ENCODE peak calls at places on chromosomes 1 and 21, in eight cellular contexts. T, B, N, O, K, I, M and G are unnamed samples.

GRCh38 chr1:92728687-92729086 is 56.2 kb downstream of the EVI5 start:
- DNase-seq in T (peak), B (peak), N (no peak), O (no peak), K (no peak), I (no peak), M (no peak), G (no peak)

GRCh38 chr1:145782166-145783099 is 41.5 kb downstream of the RNF115 start:
- DNase-seq in T (peak), B (peak), N (no peak), O (peak), K (no peak), I (no peak), M (no peak), G (peak)

GRCh38 chr1:40776236-40777072 is 7.1 kb upstream of the KCNQ4 start:
- DNase-seq in T (no peak), B (no peak), N (no peak), O (no peak), K (no peak), I (no peak), M (no peak), G (no peak)

GRCh38 chr1:91889717-91890459 is 3.9 kb upstream of the TGFBR3 start:
- DNase-seq in T (peak), B (peak), N (no peak), O (no peak), K (no peak), I (no peak), M (peak), G (no peak)

GRCh38 chr1:206136241-206136640 is 19.1 kb upstream of the AVPR1B start:
- DNase-seq in T (no peak), B (no peak), N (no peak), O (no peak), K (no peak), I (no peak), M (no peak), G (no peak)

GRCh38 chr1:91777196-91777595 is 108.8 kb downstream of the TGFBR3 start:
- DNase-seq in T (no peak), B (no peak), N (no peak), O (no peak), K (no peak), I (no peak), M (no peak), G (no peak)

GRCh38 chr1:224302947-224303346 is 27.0 kb downstream of the NVL start:
- DNase-seq in T (no peak), B (no peak), N (no peak), O (no peak), K (no peak), I (no peak), M (no peak), G (no peak)

GRCh38 chr1:231021540-231022031 is 18.5 kb downstream of the FAM89A start:
- DNase-seq in T (peak), B (no peak), N (no peak), O (no peak), K (no peak), I (no peak), M (no peak), G (no peak)

GRCh38 chr1:182965096-182965495 is 12.1 kb upstream of the SHCBP1L start:
- DNase-seq in T (no peak), B (no peak), N (no peak), O (no peak), K (no peak), I (no peak), M (no peak), G (no peak)

GRCh38 chr1:201877877-201878339 is 10.8 kb upstream of the SHISA4 start:
- DNase-seq in T (peak), B (peak), N (no peak), O (no peak), K (no peak), I (peak), M (no peak), G (no peak)

GRCh38 chr1:61092643-61093042 is 10.3 kb downstream of the NFIA start:
- DNase-seq in T (no peak), B (no peak), N (no peak), O (no peak), K (no peak), I (no peak), M (no peak), G (no peak)

GRCh38 chr1:212402876-212403275 is 11.8 kb downstream of the PACC1 start:
- DNase-seq in T (peak), B (no peak), N (no peak), O (no peak), K (no peak), I (no peak), M (no peak), G (no peak)

GRCh38 chr1:199132006-199132405 is 493.2 kb downstream of the PTPRC start:
- DNase-seq in T (no peak), B (no peak), N (no peak), O (no peak), K (no peak), I (no peak), M (no peak), G (no peak)

DNA sequence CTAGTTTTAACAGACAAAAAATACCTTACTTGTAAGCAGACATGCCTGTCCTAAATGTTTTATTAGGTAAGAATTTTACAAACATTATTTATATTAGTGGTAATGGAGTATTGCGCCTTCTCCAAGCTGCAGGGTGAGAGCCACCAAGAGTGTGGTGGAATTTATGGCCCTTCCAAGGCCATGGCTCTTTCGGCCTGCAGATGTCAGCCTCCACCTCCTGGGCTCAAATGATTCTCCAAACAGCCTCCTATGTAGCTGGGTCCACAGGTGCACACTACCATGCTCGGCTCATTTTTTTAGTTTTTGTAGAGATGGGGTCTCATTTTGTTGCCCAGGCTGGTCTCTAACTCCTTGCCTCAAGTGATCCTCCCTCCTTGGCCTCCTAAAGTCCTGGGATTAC is 56.3 kb downstream of the ITGB3BP start:
- DNase-seq in T (no peak), B (no peak), N (no peak), O (no peak), K (no peak), I (no peak), M (peak), G (no peak)
- TF ChIP-seq CTCF in T (no peak), B (no peak), N (no peak), O (no peak), K (no peak), I (no peak), M (no peak), G (peak)

DNA sequence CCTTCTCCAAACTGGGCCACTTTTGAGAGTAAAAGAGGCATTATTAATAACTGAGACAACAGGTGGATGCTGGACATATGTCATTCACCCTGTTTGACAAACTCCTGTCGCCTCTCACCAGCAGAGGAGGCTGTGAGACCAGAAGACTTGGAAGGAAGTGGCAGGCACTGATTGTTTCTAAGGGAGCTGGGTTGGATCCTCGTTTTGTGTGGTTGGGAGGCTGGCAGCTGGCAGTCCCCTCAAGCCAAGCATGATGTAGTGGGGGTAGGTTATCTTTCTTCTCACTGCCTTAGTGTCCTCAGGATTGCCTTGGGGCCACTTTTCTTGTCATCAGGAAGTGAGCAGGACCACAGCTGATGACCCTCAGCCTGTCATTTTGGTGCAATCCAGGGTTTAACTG is 86.5 kb upstream of the KCNJ15 start:
- DNase-seq in T (peak), B (peak), N (no peak), O (no peak), K (no peak), I (no peak), M (no peak), G (no peak)
- TF ChIP-seq CTCF in T (peak), B (peak), N (peak), O (peak), K (peak), I (peak), M (no peak), G (peak)

DNA sequence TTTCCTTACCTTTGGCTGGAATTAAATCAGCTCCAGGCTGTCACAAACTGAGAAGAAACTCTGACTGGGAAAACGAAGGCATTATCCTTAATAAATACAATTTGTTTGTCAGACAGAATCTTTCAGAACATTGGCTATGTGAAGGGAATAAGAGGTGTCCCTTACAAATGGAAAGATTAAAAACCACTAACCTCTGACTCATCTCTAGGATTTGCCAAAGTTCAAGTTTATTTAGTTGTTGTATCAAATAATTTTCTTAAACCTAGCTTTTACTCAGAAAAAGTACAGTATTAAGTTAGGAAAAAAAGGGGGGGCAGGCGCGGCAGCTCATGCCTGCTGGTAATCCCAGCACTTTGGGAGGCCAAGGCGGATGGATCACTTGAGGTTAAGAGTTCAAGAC is 15.7 kb downstream of the SERTAD4 start:
- DNase-seq in T (peak), B (peak), N (no peak), O (no peak), K (no peak), I (no peak), M (no peak), G (no peak)
- TF ChIP-seq CTCF in T (no peak), B (no peak), N (no peak), O (no peak), K (no peak), I (no peak), M (no peak), G (no peak)

GRCh38 chr1:3014041-3014440 is 7.2 kb upstream of the ACTRT2 start:
- DNase-seq in T (no peak), B (no peak), N (no peak), O (no peak), K (no peak), I (no peak), M (peak), G (no peak)

GRCh38 chr1:3014443-3015268 is 6.6 kb upstream of the ACTRT2 start:
- DNase-seq in T (no peak), B (no peak), N (no peak), O (no peak), K (no peak), I (no peak), M (peak), G (no peak)

GRCh38 chr1:3011631-3012510 is 9.4 kb upstream of the ACTRT2 start:
- DNase-seq in T (no peak), B (no peak), N (no peak), O (no peak), K (no peak), I (no peak), M (peak), G (no peak)

GRCh38 chr1:3012511-3013291 is 8.6 kb upstream of the ACTRT2 start:
- DNase-seq in T (no peak), B (no peak), N (no peak), O (no peak), K (peak), I (no peak), M (peak), G (no peak)

DNA sequence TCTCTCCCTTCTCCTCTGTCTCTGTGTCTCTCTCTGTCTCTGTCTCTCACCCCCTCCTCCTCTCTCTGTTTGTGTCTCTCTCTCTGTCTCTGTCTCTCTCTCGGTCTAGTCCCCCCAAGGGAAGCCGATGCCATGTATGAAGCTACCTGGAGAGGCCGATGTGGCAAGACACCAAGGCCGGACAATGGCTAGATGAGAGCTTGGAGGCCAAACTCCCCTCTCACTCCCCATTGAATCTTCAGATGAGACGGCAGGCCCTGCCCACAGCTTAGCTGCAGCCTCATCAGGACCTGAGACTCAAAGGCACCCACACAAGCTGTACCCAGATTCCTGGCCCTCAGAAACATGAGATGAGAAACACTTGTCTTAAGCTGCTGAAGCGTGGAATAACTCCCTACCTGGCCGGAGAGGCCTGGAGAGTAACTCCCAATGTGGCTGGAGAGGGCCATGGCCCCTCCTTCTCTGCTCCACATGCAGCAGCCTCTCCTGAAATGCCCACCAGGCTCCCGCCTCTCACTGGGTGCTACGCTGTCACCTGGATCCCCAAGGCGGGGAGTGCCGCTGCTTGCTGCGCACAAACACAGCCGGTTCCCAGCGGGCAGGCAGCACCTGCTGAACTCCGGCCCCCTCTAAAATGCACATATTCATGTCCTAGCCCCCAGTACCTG is 7.8 kb upstream of the ACTRT2 start:
- DNase-seq in T (no peak), B (no peak), N (no peak), O (no peak), K (no peak), I (no peak), M (peak), G (no peak)
- TF ChIP-seq CTCF in T (no peak), B (no peak), N (no peak), O (no peak), K (no peak), I (no peak), M (no peak), G (no peak)

DNA sequence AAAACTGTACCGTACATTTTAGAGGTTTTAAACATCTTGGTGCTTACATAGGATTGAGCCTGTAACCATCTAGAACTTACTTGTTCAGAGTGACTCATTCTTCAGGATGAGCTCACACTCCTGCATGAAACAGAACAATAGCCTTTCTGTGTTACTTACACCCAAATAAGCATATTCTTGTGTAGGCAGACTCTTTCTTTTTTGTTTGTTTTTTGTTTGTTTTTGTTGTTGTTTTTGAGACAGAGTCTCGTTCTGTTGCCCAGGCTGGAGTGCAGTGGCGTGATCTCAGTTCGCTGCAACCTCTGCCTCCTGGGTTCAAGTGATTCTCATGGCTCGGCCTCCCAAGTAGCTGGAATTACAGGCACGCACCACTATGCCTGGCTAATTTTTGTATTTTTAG is 3.8 kb upstream of the CA6 start:
- DNase-seq in T (peak), B (peak), N (no peak), O (no peak), K (no peak), I (no peak), M (no peak), G (peak)
- TF ChIP-seq CTCF in T (no peak), B (no peak), N (no peak), O (no peak), K (no peak), I (no peak), M (no peak), G (no peak)

GRCh38 chr1:15038232-15039016 is 115.1 kb upstream of the TMEM51 start:
- DNase-seq in T (peak), B (peak), N (no peak), O (no peak), K (no peak), I (no peak), M (no peak), G (no peak)
- TF ChIP-seq CTCF in T (peak), B (peak), N (no peak), O (peak), K (peak), I (peak), M (no peak), G (peak)

DNA sequence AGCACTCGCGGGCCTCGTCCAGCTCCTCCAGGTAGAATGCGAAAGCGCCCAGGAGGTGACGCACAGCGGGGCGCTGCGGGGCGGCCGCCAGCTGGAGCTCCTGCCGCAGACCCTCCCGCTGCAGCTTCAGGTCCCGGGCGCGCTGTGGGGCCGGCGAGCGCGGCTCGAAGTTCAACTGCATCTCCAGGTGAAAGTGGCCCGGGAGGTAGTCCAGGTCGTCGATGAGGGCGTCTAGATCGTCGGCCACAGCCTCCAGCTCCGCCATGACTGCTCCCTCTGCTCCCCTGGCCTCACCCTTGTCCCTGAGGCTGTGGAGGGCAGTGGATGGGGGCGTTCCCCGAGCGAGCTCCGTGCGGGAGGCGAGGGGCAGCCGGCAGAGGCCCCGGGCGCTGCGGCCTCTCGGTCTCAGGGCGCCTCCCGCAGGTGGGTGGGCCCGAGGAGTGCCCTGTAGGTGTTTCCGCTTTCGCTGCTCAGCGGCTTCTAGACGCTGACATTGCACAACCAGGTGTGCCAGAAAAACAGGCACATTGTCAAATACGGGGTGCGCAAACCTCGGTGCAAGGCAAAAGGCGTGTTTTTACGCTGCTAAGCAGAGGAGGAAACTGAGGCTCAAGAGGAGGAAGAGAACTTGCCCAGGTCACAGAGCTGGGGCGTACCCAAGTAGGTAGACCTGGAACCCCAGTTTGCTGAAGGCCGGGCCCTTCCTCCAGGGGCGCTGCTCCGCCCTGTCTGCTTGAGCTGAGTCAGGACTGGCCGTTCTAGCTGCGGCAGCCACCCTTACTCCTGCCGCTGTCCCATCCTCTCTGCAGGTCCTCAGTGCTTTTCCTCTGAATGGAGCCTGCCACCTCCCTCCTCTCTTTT is at the start of gene TTC22:
- DNase-seq in T (no peak), B (peak), N (no peak), O (no peak), K (no peak), I (peak), M (peak), G (no peak)
- TF ChIP-seq CTCF in T (peak), B (peak), N (peak), O (peak), K (no peak), I (peak), M (no peak), G (peak)

GRCh38 chr1:101207891-101208290 is 28.9 kb upstream of the S1PR1 start:
- DNase-seq in T (peak), B (peak), N (peak), O (no peak), K (no peak), I (no peak), M (no peak), G (no peak)
- TF ChIP-seq CTCF in T (no peak), B (no peak), N (no peak), O (no peak), K (no peak), I (no peak), M (no peak), G (no peak)

GRCh38 chr1:81118550-81118949 is 682.2 kb upstream of the ADGRL2 start:
- DNase-seq in T (no peak), B (peak), N (no peak), O (no peak), K (no peak), I (no peak), M (no peak), G (no peak)

GRCh38 chr1:81113688-81114087 is 687.0 kb upstream of the ADGRL2 start:
- DNase-seq in T (peak), B (peak), N (no peak), O (no peak), K (no peak), I (no peak), M (no peak), G (no peak)

GRCh38 chr1:81111818-81112217 is 688.9 kb upstream of the ADGRL2 start:
- DNase-seq in T (peak), B (peak), N (no peak), O (no peak), K (no peak), I (no peak), M (no peak), G (peak)

GRCh38 chr1:81115422-81115821 is 685.3 kb upstream of the ADGRL2 start:
- DNase-seq in T (no peak), B (no peak), N (no peak), O (no peak), K (no peak), I (no peak), M (no peak), G (no peak)

GRCh38 chr1:81114191-81114590 is 686.5 kb upstream of the ADGRL2 start:
- DNase-seq in T (no peak), B (no peak), N (no peak), O (no peak), K (no peak), I (no peak), M (no peak), G (no peak)
- TF ChIP-seq CTCF in T (peak), B (no peak), N (no peak), O (no peak), K (no peak), I (no peak), M (no peak), G (no peak)

DNA sequence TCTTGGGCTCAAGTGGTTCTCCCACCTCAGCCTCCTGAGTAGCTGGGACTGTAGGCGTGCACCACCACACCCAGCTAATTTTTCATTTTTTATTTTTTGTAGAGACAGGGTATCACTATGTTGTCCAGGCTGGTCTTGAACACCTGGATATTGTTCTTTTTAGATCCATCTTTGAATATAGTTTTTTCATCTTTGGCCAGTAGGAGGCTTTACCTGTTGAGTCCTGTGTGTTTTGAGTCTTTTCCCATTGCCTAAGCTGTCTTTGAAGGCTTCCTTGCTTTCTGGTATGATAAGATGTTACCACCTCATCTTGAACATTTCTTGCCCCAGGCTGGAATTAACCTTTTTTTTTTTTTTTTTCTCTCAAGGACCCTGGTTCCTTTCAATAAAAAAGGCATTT is 387.8 kb upstream of the RUNX1 start:
- DNase-seq in T (no peak), B (no peak), N (no peak), O (no peak), K (no peak), I (no peak), M (no peak), G (no peak)
- TF ChIP-seq CTCF in T (no peak), B (no peak), N (no peak), O (no peak), K (peak), I (no peak), M (no peak), G (no peak)